ENCODE peak calls at places on chromosomes 13 and 19, in nine cellular contexts. P is ovary; M is stimulated activated naive B cell treated with anti-CD40 and anti-IgM and Interleukin-4, amounts not matched to agents 10 μg/mL and 1 μg/mL and 100 μg/mL, for 72 hours; T is COR-L47; N is substantia nigra; F is heart right ventricle; I is stimulated activated effector memory CD8-positive, alpha-beta T cell treated with anti-CD3 and anti-CD28 coated beads, Interleukin-12 subunit alpha, Interleukin-12 subunit beta, amount 100 ng/mL, for 72 hours; S is stimulated activated CD8-positive, alpha-beta memory T cell treated with anti-CD3 and anti-CD28 coated beads, Interleukin-4, amount 100 ng/mL, for 1 hour; E is mesendoderm. Z is an unnamed sample.

GRCh38 chr13:110641055-110642015 is 26.0 kb downstream of the NAXD start:
- DNase-seq in I (no peak), N (no peak), E (no peak), S (no peak), M (no peak), P (peak), F (no peak), T (peak), Z (no peak)

GRCh38 chr19:31670931-31671330 is 321.7 kb upstream of the TSHZ3 start:
- DNase-seq in F (no peak), S (no peak), I (no peak), T (no peak), M (no peak), E (no peak), N (no peak), P (no peak), Z (no peak)

GRCh38 chr13:99316657-99317244 is 9.6 kb upstream of the GPR183 start:
- DNase-seq in T (peak), P (peak), S (no peak), F (no peak), E (no peak), N (no peak), I (no peak), M (no peak), Z (no peak)

GRCh38 chr19:3282564-3282963 is 58.1 kb downstream of the CELF5 start:
- DNase-seq in P (no peak), I (no peak), N (no peak), S (no peak), E (no peak), F (no peak), T (no peak), M (no peak), Z (no peak)

GRCh38 chr19:35076026-35076370 is 34.5 kb downstream of the HPN start:
- DNase-seq in E (no peak), F (no peak), P (no peak), N (no peak), I (no peak), T (no peak), M (no peak), S (no peak), Z (no peak)

GRCh38 chr19:35345671-35346111 is 2.0 kb upstream of the FFAR1 start:
- DNase-seq in S (no peak), M (no peak), P (no peak), E (no peak), F (no peak), T (no peak), N (no peak), I (no peak), Z (no peak)

GRCh38 chr19:24073807-24074206 is 13.2 kb upstream of the ZNF254 start:
- DNase-seq in P (no peak), N (no peak), E (no peak), S (no peak), F (no peak), I (no peak), M (no peak), T (no peak), Z (no peak)

GRCh38 chr13:45299194-45299593 is 41.8 kb downstream of the TPT1 start:
- DNase-seq in E (no peak), I (no peak), P (no peak), F (no peak), N (no peak), M (no peak), T (no peak), S (no peak), Z (no peak)

GRCh38 chr19:50741179-50741933 is 18.2 kb downstream of the CLEC11A start:
- DNase-seq in I (no peak), S (no peak), T (no peak), F (no peak), E (no peak), M (no peak), P (no peak), N (no peak), Z (no peak)

GRCh38 chr13:98997738-98998641 is 20.1 kb upstream of the DOCK9 start:
- DNase-seq in P (no peak), F (no peak), I (no peak), E (no peak), M (no peak), N (no peak), S (no peak), T (no peak), Z (no peak)

GRCh38 chr19:7442423-7442822 is 46.4 kb downstream of the PEX11G start:
- DNase-seq in F (no peak), E (no peak), P (no peak), I (no peak), M (no peak), N (no peak), S (no peak), T (no peak), Z (no peak)

GRCh38 chr13:112670864-112671263 is 19.0 kb upstream of the ATP11A start:
- DNase-seq in S (no peak), F (no peak), T (no peak), I (no peak), P (no peak), N (no peak), M (no peak), E (no peak), Z (no peak)

GRCh38 chr19:35070471-35070870 is 28.9 kb downstream of the HPN start:
- DNase-seq in S (no peak), N (no peak), T (no peak), M (no peak), F (no peak), I (no peak), E (no peak), P (no peak), Z (no peak)

GRCh38 chr13:114236224-114236623 is 1.5 kb downstream of the CDC16 start:
- DNase-seq in M (no peak), F (no peak), S (no peak), N (no peak), E (no peak), T (no peak), P (no peak), I (no peak), Z (no peak)

GRCh38 chr13:24365191-24365590 is 55.8 kb downstream of the C1QTNF9 start:
- DNase-seq in S (no peak), E (no peak), I (no peak), N (no peak), T (no peak), P (no peak), M (no peak), F (no peak), Z (no peak)

GRCh38 chr19:5621945-5622464 is 571 bp downstream of the SAFB2 start:
- DNase-seq in F (peak), E (peak), M (peak), N (no peak), T (no peak), S (no peak), P (peak), I (peak), Z (no peak)

GRCh38 chr13:32669030-32669646 is 82.9 kb downstream of the PDS5B start:
- DNase-seq in F (no peak), I (no peak), P (no peak), N (no peak), S (no peak), E (peak), T (peak), M (no peak), Z (no peak)

GRCh38 chr19:38685666-38686529 is 38.4 kb downstream of the ACTN4 start:
- DNase-seq in F (no peak), S (no peak), E (peak), T (no peak), I (no peak), P (no peak), N (no peak), M (no peak), Z (no peak)

GRCh38 chr19:37855098-37855497 is 51.3 kb downstream of the WDR87 start:
- DNase-seq in M (peak), N (peak), E (no peak), I (no peak), P (peak), F (peak), T (no peak), S (no peak), Z (no peak)

GRCh38 chr19:7743425-7743841 is 3.9 kb downstream of the CD209 start:
- DNase-seq in N (no peak), S (no peak), P (no peak), I (no peak), M (peak), T (no peak), F (no peak), E (no peak), Z (no peak)

GRCh38 chr13:44759723-44760360 is 183.7 kb upstream of the TSC22D1 start:
- DNase-seq in E (no peak), I (no peak), N (no peak), P (no peak), F (no peak), T (peak), M (no peak), S (no peak), Z (no peak)

GRCh38 chr13:68616600-68617222 is 1386.6 kb upstream of the PCDH9 start:
- DNase-seq in S (no peak), I (no peak), T (no peak), E (no peak), F (no peak), N (no peak), M (no peak), P (no peak), Z (no peak)

GRCh38 chr13:38821753-38822551 is 135.1 kb downstream of the FREM2 start:
- DNase-seq in F (no peak), I (no peak), T (no peak), S (no peak), M (no peak), N (peak), P (no peak), E (peak), Z (no peak)

GRCh38 chr13:50993908-50994307 is 84.3 kb downstream of the RNASEH2B start:
- DNase-seq in M (no peak), E (no peak), F (no peak), S (no peak), I (no peak), P (no peak), T (no peak), N (no peak), Z (no peak)

GRCh38 chr13:35794734-35795389 is 318.4 kb upstream of the MAB21L1 start:
- DNase-seq in S (no peak), E (no peak), M (no peak), T (no peak), I (no peak), N (no peak), P (no peak), F (no peak), Z (no peak)

GRCh38 chr19:1438933-1439358 is 750 bp downstream of the RPS15 start:
- DNase-seq in I (no peak), P (no peak), S (no peak), E (no peak), T (no peak), F (no peak), M (no peak), N (no peak), Z (no peak)

GRCh38 chr13:42973581-42973980 is 18.5 kb downstream of the EPSTI1 start:
- DNase-seq in T (no peak), F (no peak), P (no peak), S (no peak), E (peak), I (no peak), M (no peak), N (no peak), Z (no peak)

GRCh38 chr19:15696654-15697194 is 23.8 kb downstream of the CYP4F12 start:
- DNase-seq in M (no peak), S (no peak), F (no peak), P (no peak), E (no peak), I (no peak), T (no peak), N (no peak), Z (no peak)

GRCh38 chr13:64551755-64552154 is 2678.4 kb downstream of the PCDH9 start:
- DNase-seq in S (no peak), F (no peak), N (no peak), E (no peak), P (no peak), T (no peak), M (no peak), I (no peak), Z (no peak)

GRCh38 chr13:112828082-112828699 is 138.4 kb downstream of the ATP11A start:
- DNase-seq in F (no peak), S (no peak), I (no peak), P (no peak), N (no peak), T (no peak), E (no peak), M (no peak), Z (no peak)

Z was measured in Panc1.